ENCODE peak calls at places on chromosome 9, in five cellular contexts. Q is right lobe of liver, F is spleen, P is kidney epithelial cell, K is tibial artery. Z is an unnamed sample.

GRCh38 chr9:77816641-77817341 is 168.7 kb upstream of the GNA14 start:
- DNase-seq in Q (no peak), F (no peak), P (no peak), K (no peak), Z (no peak)

GRCh38 chr9:96618209-96619108 is 1.2 kb downstream of the CDC14B start:
- DNase-seq in F (no peak), P (no peak), K (peak; percentile 46), Q (peak; percentile 42), Z (no peak)

GRCh38 chr9:79357620-79358019 is 214.1 kb upstream of the TLE4 start:
- DNase-seq in F (no peak), P (no peak), K (peak; percentile 66), Q (no peak), Z (no peak)

GRCh38 chr9:137030528-137030927 is 1.4 kb downstream of the FUT7 start:
- DNase-seq in Q (no peak), F (peak; percentile 95), P (no peak), K (no peak), Z (peak; percentile 81)

GRCh38 chr9:34628656-34629491 is at the start of gene ARID3C:
- DNase-seq in F (no peak), Q (peak; percentile 68), K (no peak), P (no peak), Z (peak; percentile 31)

GRCh38 chr9:130765135-130766030 is 69.7 kb upstream of the ABL1 start:
- DNase-seq in P (no peak), Q (no peak), F (no peak), K (no peak), Z (peak; percentile 67)

GRCh38 chr9:112080831-112081542 is 94.1 kb downstream of the SUSD1 start:
- DNase-seq in P (no peak), F (no peak), Q (no peak), K (no peak), Z (no peak)

GRCh38 chr9:1775230-1775629 is 239.9 kb upstream of the SMARCA2 start:
- DNase-seq in P (no peak), K (no peak), F (no peak), Q (no peak), Z (no peak)

GRCh38 chr9:78097541-78097940 is 65.9 kb upstream of the GNAQ start:
- DNase-seq in K (no peak), P (no peak), F (no peak), Q (no peak), Z (no peak)

GRCh38 chr9:91255327-91255726 is 106.4 kb downstream of the AUH start:
- DNase-seq in P (no peak), F (no peak), Q (no peak), K (no peak), Z (no peak)

GRCh38 chr9:98991981-98992884 is 48.5 kb downstream of the COL15A1 start:
- DNase-seq in K (no peak), F (no peak), P (no peak), Q (no peak), Z (no peak)

GRCh38 chr9:114198249-114199040 is 43.1 kb downstream of the COL27A1 start:
- DNase-seq in F (no peak), K (no peak), Q (no peak), P (no peak), Z (no peak)

GRCh38 chr9:68793605-68794343 is 88.7 kb downstream of the PIP5K1B start:
- DNase-seq in P (no peak), F (no peak), K (no peak), Q (no peak), Z (no peak)

GRCh38 chr9:1198085-1198484 is 147.9 kb downstream of the DMRT2 start:
- DNase-seq in F (no peak), Q (no peak), K (no peak), P (peak; percentile 77), Z (no peak)

GRCh38 chr9:81789751-81790150 is 100.4 kb upstream of the TLE1 start:
- DNase-seq in P (no peak), F (no peak), K (no peak), Q (no peak), Z (no peak)

GRCh38 chr9:105385372-105385985 is 62.4 kb upstream of the FSD1L start:
- DNase-seq in K (peak; percentile 24), Q (no peak), F (no peak), P (no peak), Z (peak; percentile 24)

GRCh38 chr9:69637801-69638200 is 34.4 kb downstream of the APBA1 start:
- DNase-seq in Q (no peak), P (no peak), F (no peak), K (no peak), Z (no peak)

GRCh38 chr9:34279431-34279830 is 49.6 kb downstream of the KIF24 start:
- DNase-seq in Q (no peak), K (no peak), F (no peak), P (no peak), Z (no peak)

GRCh38 chr9:136900556-136900955 is 14.2 kb downstream of the TRAF2 start:
- DNase-seq in K (no peak), Q (no peak), P (no peak), F (no peak), Z (no peak)

GRCh38 chr9:108282872-108283271 is 572.9 kb downstream of the ACTL7B start:
- DNase-seq in P (no peak), Q (no peak), K (no peak), F (no peak), Z (no peak)

GRCh38 chr9:97852001-97852398 is 1.0 kb upstream of the FOXE1 start:
- DNase-seq in K (no peak), F (no peak), Q (no peak), P (no peak), Z (no peak)

GRCh38 chr9:126398403-126399058 is 71.9 kb downstream of the MVB12B start:
- DNase-seq in Q (peak; percentile 77), K (peak; percentile 69), P (no peak), F (peak; percentile 96), Z (peak; percentile 64)

GRCh38 chr9:91777437-91777836 is 172.6 kb downstream of the ROR2 start:
- DNase-seq in P (no peak), F (no peak), K (no peak), Q (no peak), Z (no peak)

GRCh38 chr9:78163834-78164233 is 72.0 kb upstream of the CEP78 start:
- DNase-seq in Q (no peak), F (no peak), P (no peak), K (no peak), Z (no peak)

DNA sequence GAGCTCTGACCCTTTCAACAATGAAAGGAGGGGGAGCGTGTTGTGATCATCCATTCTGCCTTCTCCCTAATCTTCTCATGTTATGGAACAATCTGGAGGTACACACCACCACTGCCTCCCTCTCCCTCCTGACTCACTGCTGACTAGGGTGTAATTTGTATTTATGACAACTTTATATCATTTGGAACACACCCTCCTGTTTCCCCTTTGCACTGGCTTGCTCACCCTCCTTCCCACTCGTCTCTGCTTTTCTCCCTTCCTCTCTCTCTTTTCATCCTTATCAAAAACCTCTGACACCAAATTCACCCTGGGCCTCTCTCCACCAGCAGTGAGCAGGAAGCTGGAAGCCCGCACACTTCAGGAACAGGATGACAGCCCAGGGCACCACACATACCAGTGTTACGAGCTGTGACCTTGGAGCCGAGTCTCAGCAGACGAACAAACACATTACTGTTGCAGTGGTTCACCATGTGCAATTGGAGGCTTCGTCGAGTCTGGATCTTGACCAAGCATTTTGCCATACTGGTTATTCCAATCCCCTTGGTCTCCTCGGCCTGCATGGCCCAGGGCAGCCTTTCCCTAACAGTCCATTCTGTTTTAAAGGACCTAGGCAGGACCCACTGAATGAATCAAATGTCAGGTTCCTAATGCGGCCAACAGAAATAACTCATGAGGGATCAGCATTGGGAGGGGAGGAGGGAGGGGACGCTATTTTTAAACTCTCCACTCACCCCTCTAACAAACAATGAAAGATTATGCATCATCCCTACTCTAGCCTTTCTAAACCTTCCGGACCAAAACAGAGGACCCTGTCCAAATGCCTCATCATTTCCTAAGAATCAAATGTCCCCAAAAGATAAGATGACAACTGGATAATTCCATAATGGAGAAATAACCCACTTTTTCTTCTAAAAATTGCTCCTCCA is 203.9 kb upstream of the RASEF start:
- DNase-seq in P (peak; percentile 37), K (no peak), Q (no peak), F (no peak), Z (no peak)
- H3K4me3 ChIP-seq in P (no peak overlapping the region), K (no peak overlapping the region), Q (no peak overlapping the region), F (no peak overlapping the region), Z (no peak overlapping the region)

GRCh38 chr9:127912882-127913281 is 4.0 kb downstream of the ST6GALNAC4 start:
- DNase-seq in K (no peak), F (no peak), P (no peak), Q (no peak), Z (no peak)

GRCh38 chr9:127909839-127910273 is 7.0 kb downstream of the ST6GALNAC4 start:
- DNase-seq in F (no peak), Q (no peak), K (no peak), P (no peak), Z (no peak)

GRCh38 chr9:127913682-127914081 is 3.2 kb downstream of the ST6GALNAC4 start:
- DNase-seq in K (no peak), P (no peak), F (no peak), Q (no peak), Z (no peak)

GRCh38 chr9:127910613-127911205 is 6.1 kb downstream of the ST6GALNAC4 start:
- DNase-seq in F (no peak), P (no peak), K (no peak), Q (no peak), Z (no peak)

DNA sequence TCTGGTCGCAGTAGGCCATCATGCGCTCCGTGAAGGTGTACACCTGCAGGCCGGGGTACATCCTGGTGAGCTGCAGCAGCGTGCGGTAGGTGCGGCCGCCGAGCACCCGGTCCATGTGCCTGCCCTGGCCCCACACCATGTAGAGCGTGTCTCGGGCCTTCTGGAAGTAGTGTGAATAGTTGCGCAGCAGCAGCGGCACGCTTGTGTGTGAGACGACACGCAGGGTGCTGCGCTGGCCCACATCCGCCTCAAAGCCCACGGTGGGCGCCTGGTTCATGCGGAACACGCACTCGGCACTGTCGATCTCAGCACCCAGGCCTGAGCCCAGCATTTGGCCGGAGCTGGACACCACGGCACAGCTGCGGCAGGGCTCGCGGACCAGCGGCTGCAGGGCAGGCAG is 4.5 kb downstream of the ST6GALNAC4 start:
- DNase-seq in Q (no peak), K (no peak), F (no peak), P (no peak), Z (peak; percentile 13)
- H3K36me3 ChIP-seq in Q (no peaks in the 10 kb centered on the region), K (peaks cover 10% of the 10 kb centered on the region), F (peaks cover 29% of the 10 kb centered on the region), P (no peaks in the 10 kb centered on the region), Z (peaks cover 38% of the 10 kb centered on the region)

DNA sequence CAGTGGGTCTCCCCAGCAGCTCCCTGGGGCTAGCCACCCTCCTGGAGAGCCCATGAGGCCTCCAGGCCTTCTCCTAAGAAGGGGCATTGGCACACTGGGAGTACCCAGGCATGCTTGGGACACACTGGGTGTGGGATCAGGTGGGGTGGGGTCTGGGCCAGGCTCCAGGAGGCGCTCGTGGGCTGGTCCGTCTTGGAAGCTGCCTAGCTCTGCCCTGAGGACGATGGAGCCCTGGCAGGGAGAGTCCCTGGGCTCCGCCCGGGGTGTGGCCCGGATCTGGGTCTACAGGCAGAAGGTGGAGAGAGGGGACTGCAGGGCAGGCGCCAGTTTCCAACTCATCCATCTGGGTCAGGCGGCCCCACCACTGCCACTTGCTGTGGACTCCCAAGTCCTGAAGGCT is 2.4 kb downstream of the PRRX2 start:
- DNase-seq in K (no peak), P (no peak), F (no peak), Q (no peak), Z (no peak)
- TF ChIP-seq CTCF in K (no peak), P (no peak), F (no peak), Q (no peak), Z (no peak)

GRCh38 chr9:17907780-17908513 is 329.1 kb downstream of the SH3GL2 start:
- DNase-seq in Q (no peak), F (no peak), P (no peak), K (no peak), Z (no peak)

GRCh38 chr9:17905356-17906203 is 326.7 kb downstream of the SH3GL2 start:
- DNase-seq in P (no peak), K (no peak), Q (no peak), F (no peak), Z (no peak)

GRCh38 chr9:17906204-17906840 is 327.5 kb downstream of the SH3GL2 start:
- DNase-seq in P (no peak), F (no peak), K (peak; percentile 21), Q (peak; percentile 19), Z (peak; percentile 9)

GRCh38 chr9:17906841-17907779 is 328.2 kb downstream of the SH3GL2 start:
- DNase-seq in F (no peak), Q (peak; percentile 19), P (no peak), K (no peak), Z (peak; percentile 6)
- H3K4me3 ChIP-seq in F (peak overlapping the region; percentile 35), Q (peak overlapping the region; percentile 12), P (no peak overlapping the region), K (peak overlapping the region; percentile 60), Z (no peak overlapping the region)

Z was measured in GM06990.